ENCODE peak calls at places on chromosomes 1 and 21, in four cellular contexts. N is tibial artery, P is psoas muscle, I is astrocyte of the spinal cord. T is an unnamed sample.

GRCh38 chr1:55062801-55063561 is 23.6 kb downstream of the PCSK9 start:
- DNase-seq in N (no peak), P (no peak), I (no peak), T (no peak)

GRCh38 chr1:9538669-9539164 is 548 bp upstream of the SLC25A33 start:
- DNase-seq in N (no peak), P (peak; percentile 30), I (no peak), T (no peak)

GRCh38 chr1:61097326-61097725 is 15.0 kb downstream of the NFIA start:
- DNase-seq in N (no peak), P (no peak), I (peak; percentile 72), T (no peak)

GRCh38 chr1:28516518-28516956 is 10.7 kb downstream of the RCC1 start:
- DNase-seq in N (no peak), P (no peak), I (no peak), T (no peak)

GRCh38 chr1:80994934-80995333 is 805.8 kb upstream of the ADGRL2 start:
- DNase-seq in N (no peak), P (no peak), I (peak; percentile 16), T (no peak)

GRCh38 chr1:53601031-53601745 is 137.8 kb downstream of the GLIS1 start:
- DNase-seq in N (peak; percentile 42), P (no peak), I (no peak), T (no peak)

GRCh38 chr1:242224426-242224825 is 225.5 kb upstream of the MAP1LC3C start:
- DNase-seq in N (no peak), P (no peak), I (no peak), T (no peak)

GRCh38 chr1:20586939-20587638 is 1.8 kb upstream of the CDA start:
- DNase-seq in N (no peak), P (peak; percentile 44), I (no peak), T (peak; percentile 62)

GRCh38 chr21:17688912-17689874 is 76.5 kb upstream of the BTG3 start:
- DNase-seq in N (no peak), P (peak; percentile 10), I (peak; percentile 63), T (no peak)

GRCh38 chr1:22303816-22304215 is 147.8 kb upstream of the ZBTB40 start:
- DNase-seq in N (no peak), P (no peak), I (no peak), T (no peak)

GRCh38 chr1:178733972-178734371 is 8.9 kb downstream of the RALGPS2 start:
- DNase-seq in N (no peak), P (no peak), I (no peak), T (no peak)

GRCh38 chr1:14778882-14779594 is 180.6 kb downstream of the KAZN start:
- DNase-seq in N (no peak), P (peak; percentile 20), I (no peak), T (no peak)

GRCh38 chr21:27532081-27532480 is 565.2 kb upstream of the ADAMTS5 start:
- DNase-seq in N (no peak), P (no peak), I (peak; percentile 22), T (no peak)

GRCh38 chr1:28329395-28330153 is 734 bp downstream of the MED18 start:
- DNase-seq in N (peak; percentile 67), P (peak; percentile 25), I (peak; percentile 20), T (no peak)

GRCh38 chr1:84941843-84942242 is 48.8 kb upstream of the LPAR3 start:
- DNase-seq in N (no peak), P (no peak), I (no peak), T (no peak)

DNA sequence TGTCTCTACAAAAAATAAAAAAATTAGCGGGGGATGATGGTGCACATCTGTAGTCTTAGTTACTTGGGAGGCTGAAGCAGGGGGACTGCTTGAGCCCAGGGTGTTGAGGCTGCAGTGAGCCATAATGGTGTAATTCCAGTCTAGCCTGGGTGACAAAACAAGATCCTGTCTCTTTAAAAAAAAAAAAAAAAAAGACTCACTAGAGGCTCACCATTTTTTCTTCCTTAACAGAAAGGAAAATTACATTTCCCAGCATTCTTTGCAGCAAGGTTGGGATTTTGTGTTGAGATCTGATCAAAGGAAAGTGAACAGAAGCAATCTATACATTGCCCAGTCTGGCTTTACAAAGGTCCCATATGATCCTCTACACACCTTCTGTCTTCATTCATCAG is 21.5 kb downstream of the GFI1 start:
- DNase-seq in N (no peak), P (no peak), I (no peak), T (no peak)
- H3K4me3 ChIP-seq in N (no peak overlapping the region), P (no peak overlapping the region), I (no peak overlapping the region), T (no peak overlapping the region)

GRCh38 chr1:46937270-46937669 is 4.0 kb downstream of the CYP4A11 start:
- DNase-seq in N (no peak), P (no peak), I (no peak), T (no peak)

GRCh38 chr1:46941135-46941694 is at the start of gene CYP4A11:
- DNase-seq in N (no peak), P (no peak), I (no peak), T (no peak)

GRCh38 chr1:46940307-46940706 is 969 bp downstream of the CYP4A11 start:
- DNase-seq in N (no peak), P (no peak), I (no peak), T (no peak)

GRCh38 chr1:46942086-46942485 is 810 bp upstream of the CYP4A11 start:
- DNase-seq in N (no peak), P (no peak), I (no peak), T (no peak)
- TF ChIP-seq CTCF in N (no peak), P (no peak), I (no peak), T (no peak)

GRCh38 chr1:228149341-228150020 is at the start of gene GJC2:
- DNase-seq in N (peak; percentile 74), P (no peak), I (no peak), T (no peak)

GRCh38 chr1:228150458-228151169 is 884 bp downstream of the GJC2 start:
- DNase-seq in N (peak; percentile 70), P (peak; percentile 73), I (peak; percentile 41), T (peak; percentile 77)

GRCh38 chr1:228148971-228149340 is 774 bp upstream of the GJC2 start:
- DNase-seq in N (no peak), P (no peak), I (no peak), T (no peak)

GRCh38 chr1:228151170-228151513 is 1.4 kb downstream of the GJC2 start:
- DNase-seq in N (peak; percentile 63), P (no peak), I (no peak), T (no peak)

DNA sequence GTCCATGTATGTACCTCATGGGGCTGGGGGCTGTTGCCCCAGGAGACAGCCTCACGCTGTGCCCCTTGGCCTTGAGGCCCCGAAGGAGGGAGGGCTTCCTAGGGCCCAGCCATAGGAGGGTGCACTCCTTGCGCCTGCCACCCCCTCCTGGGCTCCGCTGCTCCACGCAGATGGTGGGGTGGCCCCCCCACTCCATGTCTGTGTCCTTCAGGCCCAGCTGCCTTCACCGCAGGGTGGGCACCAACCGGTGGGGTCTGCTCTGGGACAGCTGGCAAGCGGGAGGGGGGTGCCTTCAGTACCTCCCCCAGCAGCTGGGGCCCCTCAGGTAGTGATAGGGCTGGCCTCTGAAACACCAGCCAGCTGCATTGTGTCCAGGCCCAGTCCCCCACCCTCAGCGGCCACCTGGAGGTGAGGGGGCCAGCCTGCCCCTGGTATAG is 309 bp downstream of the GJC2 start:
- DNase-seq in N (peak; percentile 67), P (no peak), I (no peak), T (no peak)
- H3K4me3 ChIP-seq in N (peak overlapping the region; percentile 12), P (peak overlapping the region; percentile 27), I (no peak overlapping the region), T (peak overlapping the region; percentile 13)

GRCh38 chr1:1302006-1302430 is 5.7 kb downstream of the ACAP3 start:
- DNase-seq in N (no peak), P (no peak), I (no peak), T (no peak)

GRCh38 chr1:1299686-1300351 is 7.9 kb downstream of the ACAP3 start:
- DNase-seq in N (no peak), P (no peak), I (no peak), T (no peak)

GRCh38 chr1:1298861-1299685 is 8.7 kb downstream of the ACAP3 start:
- DNase-seq in N (no peak), P (no peak), I (no peak), T (no peak)

GRCh38 chr1:1297802-1298424 is 9.8 kb downstream of the ACAP3 start:
- DNase-seq in N (no peak), P (no peak), I (no peak), T (no peak)

GRCh38 chr1:1300352-1300739 is 7.4 kb downstream of the ACAP3 start:
- DNase-seq in N (no peak), P (no peak), I (no peak), T (no peak)
- TF ChIP-seq CTCF in N (no peak), P (no peak), I (no peak), T (no peak)

DNA sequence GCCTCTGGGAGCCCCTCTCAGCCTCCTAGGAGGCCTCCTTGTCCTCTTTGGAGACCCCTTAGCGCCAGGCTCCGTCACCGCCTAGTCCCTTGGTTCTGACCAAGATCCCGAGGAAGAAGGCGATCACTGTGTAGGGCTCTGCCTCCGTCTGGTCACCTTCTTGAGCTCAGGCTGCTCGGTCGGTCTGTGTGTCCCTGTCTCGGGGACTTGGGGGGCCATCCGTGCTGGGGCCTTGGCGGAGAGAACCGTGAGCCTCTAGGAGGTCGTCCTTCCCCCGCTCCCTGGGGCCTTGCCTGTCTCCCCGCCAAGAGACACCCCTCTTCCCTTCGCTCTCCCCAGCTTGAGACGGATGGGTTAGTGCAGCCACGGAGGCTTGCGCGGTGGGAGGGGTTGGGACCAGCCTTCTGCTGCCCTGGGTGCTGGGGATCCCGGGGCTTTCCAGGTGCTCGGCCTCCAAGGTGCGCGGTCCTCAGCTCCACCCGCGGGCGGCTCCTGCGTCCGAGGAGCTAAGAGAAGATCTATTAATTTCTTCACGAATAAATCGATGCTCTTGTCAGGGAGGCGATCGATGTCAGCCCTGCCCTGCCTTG is 701 bp upstream of the INSRR start:
- DNase-seq in N (no peak), P (no peak), I (peak; percentile 19), T (no peak)
- H3K4me3 ChIP-seq in N (peak overlapping the region; percentile 10), P (peak overlapping the region; percentile 59), I (peak overlapping the region; percentile 23), T (peak overlapping the region; percentile 44)

GRCh38 chr1:182917386-182917785 is 35.6 kb downstream of the SHCBP1L start:
- DNase-seq in N (no peak), P (no peak), I (no peak), T (no peak)
- TF ChIP-seq CTCF in N (no peak), P (no peak), I (no peak), T (no peak)

GRCh38 chr21:25039461-25040380 is 567.6 kb downstream of the MRPL39 start:
- DNase-seq in N (no peak), P (no peak), I (peak; percentile 65), T (no peak)
- H3K4me3 ChIP-seq in N (no peak overlapping the region), P (no peak overlapping the region), I (no peak overlapping the region), T (no peak overlapping the region)

GRCh38 chr1:94620345-94621031 is 78.9 kb upstream of the F3 start:
- DNase-seq in N (no peak), P (no peak), I (no peak), T (no peak)
- TF ChIP-seq CTCF in N (no peak), P (no peak), I (no peak), T (no peak)

DNA sequence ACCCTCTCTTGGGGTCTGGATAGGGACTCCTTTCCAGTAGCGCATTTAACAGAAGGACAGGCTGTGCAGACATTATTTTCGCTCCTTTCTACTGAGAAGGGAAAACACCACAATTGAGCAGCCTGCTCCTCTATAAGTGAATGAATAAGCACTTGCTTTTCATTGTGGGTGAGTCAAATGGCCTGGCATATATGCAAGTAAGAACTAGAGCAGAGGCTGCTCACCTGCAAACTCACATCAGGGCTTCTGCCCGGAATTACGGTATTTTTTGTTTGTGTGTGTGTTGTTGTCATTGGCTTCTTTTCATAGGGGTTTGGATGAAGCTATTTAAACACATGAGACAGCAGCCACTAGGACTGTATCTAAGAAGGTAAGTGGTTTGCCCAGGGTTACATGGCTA is 200.1 kb upstream of the CAMK1G start:
- DNase-seq in N (no peak), P (no peak), I (peak; percentile 19), T (no peak)
- H3K4me3 ChIP-seq in N (no peak overlapping the region), P (no peak overlapping the region), I (no peak overlapping the region), T (no peak overlapping the region)